ENCODE peak calls at places on chromosome 17, in four cellular contexts. One of them, this sample, is unnamed.

GRCh38 chr17:65885484-65885883 is 306.4 kb downstream of the CEP112 start:
- DNase-seq in HepG2: no peak
- DNase-seq in GM12878: no peak
- DNase-seq in K562: no peak
- DNase-seq in this sample: no peak

GRCh38 chr17:58224315-58224714 is 5.3 kb upstream of the MKS1 start:
- DNase-seq in GM12878: no peak
- DNase-seq in K562: no peak
- DNase-seq in HepG2: no peak
- DNase-seq in this sample: no peak

GRCh38 chr17:79892457-79893236 is 53.4 kb upstream of the CBX4 start:
- DNase-seq in HepG2: no peak
- DNase-seq in K562: no peak
- DNase-seq in GM12878: no peak
- DNase-seq in this sample: peak

GRCh38 chr17:45265823-45266222 is 3.9 kb upstream of the SPATA32 start:
- DNase-seq in K562: no peak
- DNase-seq in GM12878: no peak
- DNase-seq in HepG2: no peak
- DNase-seq in this sample: no peak

GRCh38 chr17:41278176-41278955 is 2.9 kb downstream of the KRTAP9-7 start:
- DNase-seq in K562: peak
- DNase-seq in HepG2: peak
- DNase-seq in GM12878: no peak
- DNase-seq in this sample: no peak

GRCh38 chr17:34000639-34001038 is 254.4 kb upstream of the CCL2 start:
- DNase-seq in HepG2: no peak
- DNase-seq in GM12878: no peak
- DNase-seq in K562: no peak
- DNase-seq in this sample: no peak

GRCh38 chr17:65092262-65092661 is 35.7 kb upstream of the GNA13 start:
- DNase-seq in GM12878: no peak
- DNase-seq in K562: no peak
- DNase-seq in HepG2: no peak
- DNase-seq in this sample: no peak

GRCh38 chr17:29363716-29364115 is 26.4 kb upstream of the TAOK1 start:
- DNase-seq in GM12878: no peak
- DNase-seq in HepG2: no peak
- DNase-seq in K562: no peak
- DNase-seq in this sample: no peak

GRCh38 chr17:8618825-8619224 is 11.7 kb downstream of the MYH10 start:
- DNase-seq in HepG2: no peak
- DNase-seq in K562: no peak
- DNase-seq in GM12878: no peak
- DNase-seq in this sample: no peak

GRCh38 chr17:30363715-30364202 is 15.0 kb upstream of the CPD start:
- DNase-seq in GM12878: peak
- DNase-seq in HepG2: no peak
- DNase-seq in K562: no peak
- DNase-seq in this sample: no peak

GRCh38 chr17:19657182-19657581 is 8.6 kb downstream of the ALDH3A2 start:
- DNase-seq in GM12878: no peak
- DNase-seq in HepG2: peak
- DNase-seq in K562: no peak
- DNase-seq in this sample: no peak
- TF ChIP-seq TCF7 in GM12878: no peak
- TF ChIP-seq TCF7 in HepG2: no peak
- TF ChIP-seq TCF7 in K562: no peak
- TF ChIP-seq TCF7 in this sample: no peak

GRCh38 chr17:17689312-17689711 is 8.1 kb downstream of the RAI1 start:
- DNase-seq in GM12878: no peak
- DNase-seq in HepG2: no peak
- DNase-seq in K562: no peak
- DNase-seq in this sample: no peak

GRCh38 chr17:17684901-17685774 is 3.9 kb downstream of the RAI1 start:
- DNase-seq in GM12878: no peak
- DNase-seq in HepG2: no peak
- DNase-seq in K562: no peak
- DNase-seq in this sample: no peak

GRCh38 chr17:17682737-17683675 is 1.7 kb downstream of the RAI1 start:
- DNase-seq in HepG2: no peak
- DNase-seq in GM12878: no peak
- DNase-seq in K562: peak
- DNase-seq in this sample: peak

GRCh38 chr17:17683710-17684365 is 2.6 kb downstream of the RAI1 start:
- DNase-seq in K562: no peak
- DNase-seq in HepG2: no peak
- DNase-seq in GM12878: no peak
- DNase-seq in this sample: no peak

DNA sequence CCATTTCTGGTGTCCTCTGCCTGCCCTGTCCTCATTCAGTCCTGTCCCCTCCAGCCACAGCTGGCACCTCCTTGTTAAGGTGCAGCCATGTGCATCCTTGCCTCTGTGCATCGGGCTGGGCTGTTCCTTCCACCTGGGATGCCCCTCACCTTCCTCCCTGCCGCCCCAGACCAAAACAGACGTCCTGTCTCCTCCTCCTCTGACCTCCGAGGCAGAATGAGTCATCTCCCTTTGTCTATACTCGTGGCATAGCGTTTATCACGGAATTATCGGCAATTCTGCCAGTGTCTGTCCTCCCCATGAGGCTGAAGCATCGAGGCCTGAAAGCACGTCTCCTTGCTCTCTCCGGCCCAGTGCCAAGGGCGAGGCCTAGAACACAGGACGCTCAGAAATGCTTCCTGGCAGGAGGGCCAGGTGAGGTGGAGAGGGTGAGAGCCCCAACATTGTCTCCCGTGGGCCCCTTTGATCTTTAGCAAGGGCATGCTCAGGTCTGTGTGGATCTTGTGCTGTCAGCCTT is 4.6 kb downstream of the RAI1 start:
- DNase-seq in HepG2: no peak
- DNase-seq in GM12878: no peak
- DNase-seq in K562: no peak
- DNase-seq in this sample: no peak
- TF ChIP-seq TCF7 in HepG2: no peak
- TF ChIP-seq TCF7 in GM12878: no peak
- TF ChIP-seq TCF7 in K562: no peak
- TF ChIP-seq TCF7 in this sample: no peak

GRCh38 chr17:82531431-82531881 is 11.9 kb downstream of the FOXK2 start:
- DNase-seq in GM12878: no peak
- DNase-seq in K562: no peak
- DNase-seq in HepG2: no peak
- DNase-seq in this sample: no peak

GRCh38 chr17:82542439-82542838 is 22.9 kb downstream of the FOXK2 start:
- DNase-seq in K562: no peak
- DNase-seq in GM12878: no peak
- DNase-seq in HepG2: no peak
- DNase-seq in this sample: no peak

GRCh38 chr17:82534401-82534812 is 14.9 kb downstream of the FOXK2 start:
- DNase-seq in HepG2: no peak
- DNase-seq in K562: no peak
- DNase-seq in GM12878: no peak
- DNase-seq in this sample: peak

DNA sequence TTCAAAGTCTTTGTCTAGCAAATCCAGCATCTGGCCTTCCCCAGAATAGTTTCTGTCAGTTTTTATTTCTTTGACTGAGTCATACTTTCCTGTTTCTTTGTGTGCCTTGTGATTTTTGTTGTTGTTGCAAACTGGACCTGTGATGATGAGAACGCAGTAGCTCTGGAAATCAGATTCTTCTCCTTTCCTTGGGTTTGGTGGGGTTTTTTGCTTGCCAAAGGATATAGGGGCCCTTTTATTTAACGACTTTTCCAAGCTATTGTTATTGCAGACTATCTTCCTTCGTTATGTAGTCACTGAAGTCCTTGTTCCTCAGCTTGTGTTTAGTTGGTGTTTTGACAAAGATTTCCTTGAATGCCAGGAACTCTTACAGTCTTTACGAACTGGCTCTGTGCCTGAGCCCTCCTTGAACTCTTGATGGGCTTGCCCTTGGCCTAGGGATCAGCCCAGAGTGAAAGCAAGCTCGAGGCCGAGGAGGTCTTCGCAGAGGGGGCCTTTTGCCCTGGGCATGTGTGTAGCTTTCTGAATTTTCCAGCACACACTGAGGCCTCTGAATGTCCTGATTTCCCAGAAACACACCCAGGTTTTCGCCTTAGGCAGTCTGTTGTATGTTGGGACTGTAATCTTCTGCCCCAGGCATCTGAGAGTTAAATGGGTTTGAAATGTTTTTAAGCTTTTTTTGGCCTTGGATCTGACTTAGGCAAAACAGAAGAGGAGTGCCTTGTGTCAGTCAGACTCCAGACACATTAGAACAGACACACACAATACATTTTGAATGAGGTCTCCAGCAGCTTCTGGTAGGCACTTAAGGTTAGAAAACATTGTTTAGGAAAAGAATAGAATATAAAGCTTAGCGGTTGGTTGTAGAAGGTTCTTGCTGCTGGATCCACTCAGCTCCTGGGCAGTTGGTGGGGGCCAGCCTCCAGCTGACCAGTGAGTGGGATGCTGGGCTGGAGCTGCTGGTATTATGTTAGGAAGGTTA is 17.0 kb downstream of the FOXK2 start:
- DNase-seq in K562: no peak
- DNase-seq in GM12878: no peak
- DNase-seq in HepG2: no peak
- DNase-seq in this sample: no peak
- TF ChIP-seq TCF7 in K562: no peak
- TF ChIP-seq TCF7 in GM12878: no peak
- TF ChIP-seq TCF7 in HepG2: no peak
- TF ChIP-seq TCF7 in this sample: no peak

GRCh38 chr17:35947156-35947585 is 3.7 kb upstream of the LYZL6 start:
- DNase-seq in K562: peak
- DNase-seq in HepG2: peak
- DNase-seq in GM12878: no peak
- DNase-seq in this sample: peak
- TF ChIP-seq TCF7 in K562: no peak
- TF ChIP-seq TCF7 in HepG2: no peak
- TF ChIP-seq TCF7 in GM12878: no peak
- TF ChIP-seq TCF7 in this sample: no peak

DNA sequence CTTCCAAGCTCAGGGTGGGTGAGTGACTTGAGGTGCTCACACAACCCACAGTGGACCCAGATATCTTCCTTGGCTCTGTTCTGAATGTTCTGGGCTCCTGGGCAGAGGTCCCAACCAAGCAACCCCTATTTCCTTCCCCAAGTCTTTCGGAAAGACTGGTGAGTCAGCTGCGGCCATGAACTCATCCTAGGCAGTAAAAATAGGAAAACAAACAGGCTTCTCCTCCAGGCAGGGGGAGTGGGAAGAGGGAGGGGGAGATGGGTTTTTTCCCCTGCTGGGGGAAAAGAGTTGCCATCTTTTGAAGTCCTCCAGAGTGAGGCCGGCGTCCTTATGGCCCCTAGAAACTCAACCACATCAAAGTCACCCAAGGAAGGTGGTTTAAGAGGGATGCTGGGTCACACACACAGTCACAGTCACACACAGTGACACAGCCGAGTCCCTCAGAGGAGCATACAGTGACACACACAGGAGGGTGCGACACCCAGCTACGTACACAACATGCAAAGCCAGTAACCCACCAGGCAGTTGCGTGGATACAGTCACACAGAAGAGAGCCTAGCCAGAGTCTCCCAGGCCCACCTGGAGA is 16.0 kb upstream of the DLX4 start:
- DNase-seq in K562: no peak
- DNase-seq in HepG2: peak
- DNase-seq in GM12878: no peak
- DNase-seq in this sample: no peak
- TF ChIP-seq TCF7 in K562: no peak
- TF ChIP-seq TCF7 in HepG2: peak
- TF ChIP-seq TCF7 in GM12878: no peak
- TF ChIP-seq TCF7 in this sample: no peak

GRCh38 chr17:49404371-49404770 is 10.3 kb downstream of the PHB1 start:
- DNase-seq in HepG2: no peak
- DNase-seq in GM12878: no peak
- DNase-seq in K562: no peak
- DNase-seq in this sample: no peak

GRCh38 chr17:49406791-49407190 is 7.9 kb downstream of the PHB1 start:
- DNase-seq in GM12878: no peak
- DNase-seq in HepG2: no peak
- DNase-seq in K562: no peak
- DNase-seq in this sample: no peak

GRCh38 chr17:49409066-49409465 is 5.6 kb downstream of the PHB1 start:
- DNase-seq in GM12878: no peak
- DNase-seq in K562: no peak
- DNase-seq in HepG2: no peak
- DNase-seq in this sample: no peak

GRCh38 chr17:49404906-49405305 is 9.8 kb downstream of the PHB1 start:
- DNase-seq in HepG2: no peak
- DNase-seq in GM12878: no peak
- DNase-seq in K562: no peak
- DNase-seq in this sample: no peak

GRCh38 chr17:49407981-49408501 is 6.6 kb downstream of the PHB1 start:
- DNase-seq in HepG2: peak
- DNase-seq in K562: peak
- DNase-seq in GM12878: no peak
- DNase-seq in this sample: peak
- TF ChIP-seq TCF7 in HepG2: no peak
- TF ChIP-seq TCF7 in K562: no peak
- TF ChIP-seq TCF7 in GM12878: no peak
- TF ChIP-seq TCF7 in this sample: no peak

This sample was measured in WTC11.